ENCODE peak calls at places on chromosomes 5 and 9, in seven cellular contexts. One of them, this sample, is unnamed.

GRCh38 chr5:39076757-39077475 is 2.7 kb upstream of the RICTOR start:
- DNase-seq in CD4-positive, CD25-positive, alpha-beta regulatory T cell: no peak
- DNase-seq in ovary: no peak
- DNase-seq in fibroblast of pulmonary artery: peak; percentile 31
- DNase-seq in uterus: no peak
- DNase-seq in transverse colon: no peak
- DNase-seq in K562: peak; percentile 54
- DNase-seq in this sample: no peak

GRCh38 chr5:133921069-133921468 is 47.4 kb downstream of the C5orf15 start:
- DNase-seq in ovary: no peak
- DNase-seq in K562: no peak
- DNase-seq in fibroblast of pulmonary artery: no peak
- DNase-seq in uterus: no peak
- DNase-seq in CD4-positive, CD25-positive, alpha-beta regulatory T cell: no peak
- DNase-seq in transverse colon: no peak
- DNase-seq in this sample: no peak

GRCh38 chr9:90970603-90971002 is 169.0 kb downstream of the SYK start:
- DNase-seq in ovary: no peak
- DNase-seq in CD4-positive, CD25-positive, alpha-beta regulatory T cell: no peak
- DNase-seq in K562: no peak
- DNase-seq in fibroblast of pulmonary artery: no peak
- DNase-seq in uterus: no peak
- DNase-seq in transverse colon: no peak
- DNase-seq in this sample: no peak

GRCh38 chr9:37029304-37029775 is 4.7 kb downstream of the PAX5 start:
- DNase-seq in fibroblast of pulmonary artery: no peak
- DNase-seq in ovary: no peak
- DNase-seq in transverse colon: no peak
- DNase-seq in CD4-positive, CD25-positive, alpha-beta regulatory T cell: no peak
- DNase-seq in K562: peak; percentile 11
- DNase-seq in uterus: no peak
- DNase-seq in this sample: no peak

GRCh38 chr5:3602713-3603502 is 7.3 kb downstream of the IRX1 start:
- DNase-seq in transverse colon: no peak
- DNase-seq in fibroblast of pulmonary artery: peak; percentile 15
- DNase-seq in ovary: no peak
- DNase-seq in K562: peak; percentile 47
- DNase-seq in uterus: no peak
- DNase-seq in CD4-positive, CD25-positive, alpha-beta regulatory T cell: no peak
- DNase-seq in this sample: no peak

GRCh38 chr9:136764301-136764891 is at the start of gene LCN15:
- DNase-seq in CD4-positive, CD25-positive, alpha-beta regulatory T cell: no peak
- DNase-seq in K562: no peak
- DNase-seq in transverse colon: no peak
- DNase-seq in ovary: no peak
- DNase-seq in fibroblast of pulmonary artery: no peak
- DNase-seq in uterus: no peak
- DNase-seq in this sample: no peak

GRCh38 chr9:16824545-16825041 is 45.9 kb downstream of the BNC2 start:
- DNase-seq in K562: no peak
- DNase-seq in transverse colon: no peak
- DNase-seq in ovary: no peak
- DNase-seq in CD4-positive, CD25-positive, alpha-beta regulatory T cell: no peak
- DNase-seq in fibroblast of pulmonary artery: peak; percentile 59
- DNase-seq in uterus: no peak
- DNase-seq in this sample: no peak

GRCh38 chr5:154403234-154403633 is 42.6 kb upstream of the SAP30L start:
- DNase-seq in K562: no peak
- DNase-seq in CD4-positive, CD25-positive, alpha-beta regulatory T cell: no peak
- DNase-seq in uterus: no peak
- DNase-seq in fibroblast of pulmonary artery: no peak
- DNase-seq in transverse colon: no peak
- DNase-seq in ovary: peak; percentile 9
- DNase-seq in this sample: no peak

GRCh38 chr9:114178756-114179450 is 23.6 kb downstream of the COL27A1 start:
- DNase-seq in fibroblast of pulmonary artery: no peak
- DNase-seq in K562: no peak
- DNase-seq in uterus: no peak
- DNase-seq in CD4-positive, CD25-positive, alpha-beta regulatory T cell: no peak
- DNase-seq in transverse colon: no peak
- DNase-seq in ovary: no peak
- DNase-seq in this sample: no peak

GRCh38 chr9:124054671-124055212 is 43.2 kb downstream of the LHX2 start:
- DNase-seq in CD4-positive, CD25-positive, alpha-beta regulatory T cell: no peak
- DNase-seq in fibroblast of pulmonary artery: peak; percentile 81
- DNase-seq in ovary: no peak
- DNase-seq in K562: peak; percentile 47
- DNase-seq in transverse colon: no peak
- DNase-seq in uterus: no peak
- DNase-seq in this sample: no peak

GRCh38 chr9:3842839-3843238 is 317.0 kb upstream of the RFX3 start:
- DNase-seq in transverse colon: no peak
- DNase-seq in ovary: no peak
- DNase-seq in uterus: no peak
- DNase-seq in CD4-positive, CD25-positive, alpha-beta regulatory T cell: no peak
- DNase-seq in fibroblast of pulmonary artery: no peak
- DNase-seq in K562: no peak
- DNase-seq in this sample: no peak

GRCh38 chr9:86764230-86765039 is 182.9 kb downstream of the GAS1 start:
- DNase-seq in K562: no peak
- DNase-seq in fibroblast of pulmonary artery: no peak
- DNase-seq in ovary: no peak
- DNase-seq in transverse colon: no peak
- DNase-seq in uterus: no peak
- DNase-seq in CD4-positive, CD25-positive, alpha-beta regulatory T cell: no peak
- DNase-seq in this sample: no peak

GRCh38 chr5:52800394-52801213 is 12.9 kb downstream of the ITGA1 start:
- DNase-seq in CD4-positive, CD25-positive, alpha-beta regulatory T cell: peak; percentile 33
- DNase-seq in ovary: peak; percentile 66
- DNase-seq in uterus: peak; percentile 73
- DNase-seq in K562: peak; percentile 82
- DNase-seq in fibroblast of pulmonary artery: peak; percentile 64
- DNase-seq in transverse colon: peak; percentile 73
- DNase-seq in this sample: peak; percentile 41

GRCh38 chr5:52799358-52799982 is 11.8 kb downstream of the ITGA1 start:
- DNase-seq in uterus: peak; percentile 59
- DNase-seq in transverse colon: peak; percentile 42
- DNase-seq in CD4-positive, CD25-positive, alpha-beta regulatory T cell: no peak
- DNase-seq in ovary: peak; percentile 60
- DNase-seq in K562: peak; percentile 48
- DNase-seq in fibroblast of pulmonary artery: peak; percentile 90
- DNase-seq in this sample: no peak

GRCh38 chr5:52799983-52800393 is 12.3 kb downstream of the ITGA1 start:
- DNase-seq in ovary: peak; percentile 95
- DNase-seq in CD4-positive, CD25-positive, alpha-beta regulatory T cell: peak; percentile 89
- DNase-seq in uterus: peak; percentile 95
- DNase-seq in K562: peak; percentile 95
- DNase-seq in fibroblast of pulmonary artery: peak; percentile 96
- DNase-seq in transverse colon: peak; percentile 96
- DNase-seq in this sample: peak; percentile 92

GRCh38 chr5:52796507-52797103 is 8.9 kb downstream of the ITGA1 start:
- DNase-seq in uterus: no peak
- DNase-seq in ovary: no peak
- DNase-seq in fibroblast of pulmonary artery: no peak
- DNase-seq in CD4-positive, CD25-positive, alpha-beta regulatory T cell: no peak
- DNase-seq in transverse colon: no peak
- DNase-seq in K562: no peak
- DNase-seq in this sample: no peak

DNA sequence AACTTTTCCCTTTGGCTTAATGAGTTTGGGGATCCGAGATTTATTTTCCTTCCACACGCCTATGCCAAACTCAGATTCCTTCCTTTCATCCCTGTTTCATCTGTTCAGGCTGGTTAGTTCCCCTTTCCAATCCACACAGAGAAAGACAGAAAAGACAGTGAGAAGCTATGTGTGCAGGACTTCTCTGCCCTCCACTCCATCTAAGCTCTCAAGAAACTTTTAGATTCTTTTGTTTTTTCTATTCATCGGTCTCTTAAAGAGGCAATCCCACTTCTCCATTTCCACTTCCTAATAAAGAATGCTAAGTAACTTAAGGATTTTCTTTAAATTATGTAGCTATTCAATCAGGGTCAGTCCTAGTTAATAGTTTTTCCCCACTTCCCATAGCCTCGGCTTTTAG is 11.2 kb downstream of the ITGA1 start:
- DNase-seq in transverse colon: no peak
- DNase-seq in K562: no peak
- DNase-seq in fibroblast of pulmonary artery: no peak
- DNase-seq in uterus: no peak
- DNase-seq in CD4-positive, CD25-positive, alpha-beta regulatory T cell: no peak
- DNase-seq in ovary: no peak
- DNase-seq in this sample: no peak
- H3K4me3 ChIP-seq in transverse colon: no peak overlapping the region
- H3K4me3 ChIP-seq in K562: peak overlapping the region; percentile 65
- H3K4me3 ChIP-seq in fibroblast of pulmonary artery: peak overlapping the region; percentile 76
- H3K4me3 ChIP-seq in uterus: peak overlapping the region; percentile 63
- H3K4me3 ChIP-seq in CD4-positive, CD25-positive, alpha-beta regulatory T cell: peak overlapping the region; percentile 97
- H3K4me3 ChIP-seq in ovary: peak overlapping the region; percentile 49
- H3K4me3 ChIP-seq in this sample: peak overlapping the region; percentile 98

GRCh38 chr5:157506981-157507780 is 47.2 kb downstream of the NIPAL4 start:
- DNase-seq in fibroblast of pulmonary artery: peak; percentile 76
- DNase-seq in CD4-positive, CD25-positive, alpha-beta regulatory T cell: no peak
- DNase-seq in K562: no peak
- DNase-seq in transverse colon: peak; percentile 77
- DNase-seq in uterus: no peak
- DNase-seq in ovary: no peak
- DNase-seq in this sample: no peak

GRCh38 chr5:157506066-157506590 is 46.1 kb downstream of the NIPAL4 start:
- DNase-seq in fibroblast of pulmonary artery: peak; percentile 38
- DNase-seq in uterus: no peak
- DNase-seq in K562: no peak
- DNase-seq in ovary: no peak
- DNase-seq in CD4-positive, CD25-positive, alpha-beta regulatory T cell: no peak
- DNase-seq in transverse colon: no peak
- DNase-seq in this sample: no peak

GRCh38 chr5:157509587-157509986 is 49.6 kb downstream of the NIPAL4 start:
- DNase-seq in uterus: no peak
- DNase-seq in transverse colon: no peak
- DNase-seq in ovary: no peak
- DNase-seq in K562: no peak
- DNase-seq in CD4-positive, CD25-positive, alpha-beta regulatory T cell: no peak
- DNase-seq in fibroblast of pulmonary artery: no peak
- DNase-seq in this sample: no peak

GRCh38 chr5:157502143-157502647 is 42.2 kb downstream of the NIPAL4 start:
- DNase-seq in K562: no peak
- DNase-seq in CD4-positive, CD25-positive, alpha-beta regulatory T cell: no peak
- DNase-seq in uterus: no peak
- DNase-seq in transverse colon: peak; percentile 50
- DNase-seq in fibroblast of pulmonary artery: no peak
- DNase-seq in ovary: no peak
- DNase-seq in this sample: no peak

DNA sequence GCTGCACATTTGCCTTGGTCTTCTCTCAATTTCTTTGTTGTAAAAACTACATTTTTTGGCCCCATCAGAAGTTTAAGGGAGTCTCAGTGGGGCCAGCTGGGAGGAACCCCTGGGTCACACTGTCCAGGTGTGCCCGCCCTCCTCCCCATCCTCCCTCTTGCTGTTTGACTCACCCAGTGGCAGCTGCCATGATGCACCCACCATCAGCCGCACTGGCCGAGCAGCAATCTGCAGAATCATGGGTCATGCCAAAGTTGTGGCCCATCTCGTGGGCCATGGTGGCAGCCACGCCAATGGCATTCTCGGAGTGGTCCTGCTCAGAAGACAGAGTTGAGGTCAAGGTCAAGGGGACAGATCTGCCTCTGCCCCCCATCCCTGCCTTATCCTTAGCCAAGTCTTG is 45.5 kb downstream of the NIPAL4 start:
- DNase-seq in ovary: no peak
- DNase-seq in fibroblast of pulmonary artery: no peak
- DNase-seq in CD4-positive, CD25-positive, alpha-beta regulatory T cell: no peak
- DNase-seq in transverse colon: no peak
- DNase-seq in K562: no peak
- DNase-seq in uterus: no peak
- DNase-seq in this sample: no peak
- H3K4me3 ChIP-seq in ovary: no peak overlapping the region
- H3K4me3 ChIP-seq in fibroblast of pulmonary artery: no peak overlapping the region
- H3K4me3 ChIP-seq in CD4-positive, CD25-positive, alpha-beta regulatory T cell: no peak overlapping the region
- H3K4me3 ChIP-seq in transverse colon: no peak overlapping the region
- H3K4me3 ChIP-seq in K562: no peak overlapping the region
- H3K4me3 ChIP-seq in uterus: no peak overlapping the region
- H3K4me3 ChIP-seq in this sample: no peak overlapping the region

GRCh38 chr9:127983847-127984289 is 3.1 kb upstream of the EEIG1 start:
- DNase-seq in uterus: no peak
- DNase-seq in fibroblast of pulmonary artery: no peak
- DNase-seq in CD4-positive, CD25-positive, alpha-beta regulatory T cell: no peak
- DNase-seq in transverse colon: no peak
- DNase-seq in K562: no peak
- DNase-seq in ovary: no peak
- DNase-seq in this sample: no peak
- H3K4me3 ChIP-seq in uterus: no peak overlapping the region
- H3K4me3 ChIP-seq in fibroblast of pulmonary artery: no peak overlapping the region
- H3K4me3 ChIP-seq in CD4-positive, CD25-positive, alpha-beta regulatory T cell: no peak overlapping the region
- H3K4me3 ChIP-seq in transverse colon: no peak overlapping the region
- H3K4me3 ChIP-seq in K562: no peak overlapping the region
- H3K4me3 ChIP-seq in ovary: no peak overlapping the region
- H3K4me3 ChIP-seq in this sample: no peak overlapping the region

GRCh38 chr5:129079496-129079895 is 15.1 kb upstream of the ISOC1 start:
- DNase-seq in uterus: no peak
- DNase-seq in fibroblast of pulmonary artery: no peak
- DNase-seq in CD4-positive, CD25-positive, alpha-beta regulatory T cell: no peak
- DNase-seq in ovary: no peak
- DNase-seq in K562: no peak
- DNase-seq in transverse colon: no peak
- DNase-seq in this sample: no peak

GRCh38 chr5:129078247-129078646 is 16.3 kb upstream of the ISOC1 start:
- DNase-seq in uterus: no peak
- DNase-seq in K562: no peak
- DNase-seq in CD4-positive, CD25-positive, alpha-beta regulatory T cell: no peak
- DNase-seq in transverse colon: no peak
- DNase-seq in ovary: no peak
- DNase-seq in fibroblast of pulmonary artery: no peak
- DNase-seq in this sample: no peak

GRCh38 chr5:129078660-129079059 is 15.9 kb upstream of the ISOC1 start:
- DNase-seq in uterus: no peak
- DNase-seq in ovary: no peak
- DNase-seq in K562: peak; percentile 47
- DNase-seq in transverse colon: no peak
- DNase-seq in fibroblast of pulmonary artery: no peak
- DNase-seq in CD4-positive, CD25-positive, alpha-beta regulatory T cell: no peak
- DNase-seq in this sample: no peak

GRCh38 chr5:129074903-129075302 is 19.6 kb upstream of the ISOC1 start:
- DNase-seq in K562: no peak
- DNase-seq in transverse colon: no peak
- DNase-seq in uterus: no peak
- DNase-seq in fibroblast of pulmonary artery: no peak
- DNase-seq in ovary: no peak
- DNase-seq in CD4-positive, CD25-positive, alpha-beta regulatory T cell: no peak
- DNase-seq in this sample: no peak

DNA sequence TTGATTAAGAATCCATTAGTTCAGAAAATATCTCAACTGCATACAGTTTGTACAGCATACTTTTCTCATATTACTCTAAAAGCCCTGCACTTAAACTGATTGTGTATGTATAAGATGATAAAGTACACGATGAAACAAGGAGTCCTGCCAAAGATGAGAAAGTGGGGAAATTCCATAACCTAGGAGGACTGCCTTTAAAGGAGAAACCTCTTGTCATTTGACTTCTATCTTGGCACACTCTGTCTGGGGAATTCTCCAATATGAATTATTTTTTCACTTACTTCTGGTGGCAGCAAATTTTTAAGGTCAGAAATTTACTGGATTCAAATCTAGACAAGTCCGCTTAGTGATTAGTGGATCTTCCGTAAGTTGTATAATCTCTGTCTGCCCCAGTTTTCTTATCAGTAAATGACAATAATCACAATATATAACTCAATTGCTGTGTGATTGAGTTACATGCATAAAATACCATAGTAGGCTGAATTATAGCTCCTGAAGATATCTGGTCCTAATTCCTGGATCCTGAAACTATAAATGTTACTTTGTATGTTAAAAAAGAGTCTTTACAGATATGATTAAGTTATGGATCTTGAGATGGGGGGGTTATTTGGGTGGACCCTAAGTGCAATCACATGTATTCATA is 17.0 kb upstream of the ISOC1 start:
- DNase-seq in K562: no peak
- DNase-seq in uterus: no peak
- DNase-seq in fibroblast of pulmonary artery: no peak
- DNase-seq in transverse colon: no peak
- DNase-seq in ovary: no peak
- DNase-seq in CD4-positive, CD25-positive, alpha-beta regulatory T cell: no peak
- DNase-seq in this sample: no peak
- H3K4me3 ChIP-seq in K562: no peak overlapping the region
- H3K4me3 ChIP-seq in uterus: no peak overlapping the region
- H3K4me3 ChIP-seq in fibroblast of pulmonary artery: no peak overlapping the region
- H3K4me3 ChIP-seq in transverse colon: no peak overlapping the region
- H3K4me3 ChIP-seq in ovary: no peak overlapping the region
- H3K4me3 ChIP-seq in CD4-positive, CD25-positive, alpha-beta regulatory T cell: no peak overlapping the region
- H3K4me3 ChIP-seq in this sample: no peak overlapping the region